ENCODE peak calls at places on chromosomes 6 and 20, in ten cellular contexts. J is prostate gland, B is T-cell, A is NCI-H2029 treated with DMSO at 0.1 percent for 48 hours, C is BJ, Y is fibroblast of the conjunctiva, W is astrocyte of the cerebellum, O is colonic mucosa, K is adrenal gland, G is AG04450. V is an unnamed sample.

GRCh38 chr6:140538926-140539325 is 1164.5 kb upstream of the CITED2 start:
- DNase-seq in J (no peak), B (no peak), A (no peak), C (no peak), Y (no peak), W (no peak), O (no peak), K (no peak), G (no peak), V (no peak)

GRCh38 chr20:64142546-64142945 is 21.7 kb upstream of the MYT1 start:
- DNase-seq in J (no peak), B (no peak), A (peak), C (no peak), Y (no peak), W (no peak), O (no peak), K (no peak), G (no peak), V (no peak)

GRCh38 chr20:53980101-53980500 is 90.3 kb downstream of the BCAS1 start:
- DNase-seq in J (no peak), B (no peak), A (no peak), C (no peak), Y (no peak), W (no peak), O (no peak), K (no peak), G (no peak), V (no peak)

GRCh38 chr20:14777571-14777970 is 440.2 kb upstream of the FLRT3 start:
- DNase-seq in J (no peak), B (no peak), A (no peak), C (no peak), Y (no peak), W (no peak), O (no peak), K (no peak), G (no peak), V (no peak)

GRCh38 chr6:146866731-146867414 is 268.1 kb downstream of the ADGB start:
- DNase-seq in J (no peak), B (no peak), A (no peak), C (no peak), Y (no peak), W (no peak), O (no peak), K (no peak), G (no peak), V (no peak)

GRCh38 chr20:32539063-32539816 is 45.9 kb downstream of the NOL4L start:
- DNase-seq in J (no peak), B (no peak), A (no peak), C (no peak), Y (no peak), W (no peak), O (peak), K (no peak), G (no peak), V (no peak)

GRCh38 chr20:56373942-56374341 is 15.2 kb downstream of the FAM210B start:
- DNase-seq in J (no peak), B (no peak), A (no peak), C (peak), Y (peak), W (peak), O (no peak), K (peak), G (peak), V (no peak)

GRCh38 chr6:150729188-150729748 is 129.6 kb downstream of the PLEKHG1 start:
- DNase-seq in J (no peak), B (no peak), A (no peak), C (no peak), Y (no peak), W (no peak), O (no peak), K (no peak), G (no peak), V (no peak)

GRCh38 chr6:43790031-43790430 is 20.0 kb downstream of the VEGFA start:
- DNase-seq in J (no peak), B (no peak), A (no peak), C (no peak), Y (peak), W (no peak), O (no peak), K (peak), G (no peak), V (no peak)

GRCh38 chr20:52494244-52494643 is 302.7 kb upstream of the ZFP64 start:
- DNase-seq in J (no peak), B (no peak), A (no peak), C (peak), Y (peak), W (peak), O (no peak), K (peak), G (peak), V (peak)

GRCh38 chr20:1390552-1391403 is 2.1 kb downstream of the FKBP1A start:
- DNase-seq in J (no peak), B (no peak), A (no peak), C (no peak), Y (no peak), W (no peak), O (peak), K (no peak), G (no peak), V (peak)

GRCh38 chr20:6381887-6382286 is 259.1 kb upstream of the FERMT1 start:
- DNase-seq in J (no peak), B (no peak), A (no peak), C (no peak), Y (no peak), W (no peak), O (no peak), K (no peak), G (peak), V (no peak)

GRCh38 chr20:10344953-10345352 is 89.1 kb downstream of the MKKS start:
- DNase-seq in J (no peak), B (no peak), A (no peak), C (no peak), Y (no peak), W (no peak), O (no peak), K (no peak), G (no peak), V (no peak)

GRCh38 chr6:16296061-16296670 is 57.8 kb downstream of the GMPR start:
- DNase-seq in J (no peak), B (no peak), A (no peak), C (no peak), Y (no peak), W (no peak), O (no peak), K (no peak), G (no peak), V (no peak)

GRCh38 chr20:32247957-32248497 is 29.4 kb upstream of the KIF3B start:
- DNase-seq in J (no peak), B (no peak), A (no peak), C (no peak), Y (no peak), W (no peak), O (no peak), K (no peak), G (no peak), V (no peak)

GRCh38 chr6:136822051-136822378 is 377 bp upstream of the PEX7 start:
- DNase-seq in J (peak), B (no peak), A (no peak), C (peak), Y (peak), W (peak), O (no peak), K (peak), G (no peak), V (no peak)

GRCh38 chr6:107712523-107713213 is 111.4 kb downstream of the SCML4 start:
- DNase-seq in J (no peak), B (no peak), A (no peak), C (no peak), Y (no peak), W (no peak), O (no peak), K (no peak), G (peak), V (no peak)

GRCh38 chr6:129494099-129494498 is 215.9 kb downstream of the ARHGAP18 start:
- DNase-seq in J (no peak), B (no peak), A (no peak), C (no peak), Y (no peak), W (no peak), O (no peak), K (no peak), G (no peak), V (no peak)

GRCh38 chr6:90087103-90087833 is 193.0 kb downstream of the GJA10 start:
- DNase-seq in J (no peak), B (no peak), A (no peak), C (peak), Y (no peak), W (no peak), O (no peak), K (no peak), G (no peak), V (no peak)

GRCh38 chr20:62409935-62410741 is 3.1 kb upstream of the CABLES2 start:
- DNase-seq in J (peak), B (peak), A (peak), C (no peak), Y (no peak), W (no peak), O (peak), K (peak), G (no peak), V (peak)

GRCh38 chr6:16901777-16902176 is 140.5 kb upstream of the ATXN1 start:
- DNase-seq in J (peak), B (no peak), A (no peak), C (peak), Y (peak), W (peak), O (peak), K (peak), G (no peak), V (peak)

GRCh38 chr20:60764328-60764727 is 487.7 kb upstream of the CDH4 start:
- DNase-seq in J (no peak), B (no peak), A (no peak), C (no peak), Y (no peak), W (no peak), O (no peak), K (no peak), G (no peak), V (no peak)

GRCh38 chr6:134376785-134377184 is 58.9 kb upstream of the SGK1 start:
- DNase-seq in J (no peak), B (no peak), A (no peak), C (no peak), Y (no peak), W (no peak), O (no peak), K (no peak), G (no peak), V (no peak)

GRCh38 chr20:353166-353565 is 6.3 kb downstream of the NRSN2 start:
- DNase-seq in J (no peak), B (no peak), A (no peak), C (no peak), Y (no peak), W (no peak), O (no peak), K (no peak), G (no peak), V (no peak)

GRCh38 chr6:110573537-110573936 is 97.1 kb upstream of the SLC22A16 start:
- DNase-seq in J (no peak), B (no peak), A (no peak), C (no peak), Y (no peak), W (no peak), O (no peak), K (no peak), G (no peak), V (no peak)

GRCh38 chr6:75893058-75893775 is 144.2 kb downstream of the MYO6 start:
- DNase-seq in J (no peak), B (no peak), A (peak), C (peak), Y (peak), W (peak), O (no peak), K (no peak), G (peak), V (no peak)

GRCh38 chr20:4102381-4102780 is 87.0 kb upstream of the RNF24 start:
- DNase-seq in J (no peak), B (no peak), A (no peak), C (no peak), Y (no peak), W (no peak), O (no peak), K (no peak), G (no peak), V (no peak)

GRCh38 chr20:41413169-41413568 is 46.6 kb upstream of the EMILIN3 start:
- DNase-seq in J (no peak), B (no peak), A (no peak), C (no peak), Y (no peak), W (no peak), O (no peak), K (no peak), G (no peak), V (no peak)

GRCh38 chr6:137892271-137892708 is 25.2 kb downstream of the TNFAIP3 start:
- DNase-seq in J (no peak), B (no peak), A (no peak), C (peak), Y (no peak), W (peak), O (no peak), K (no peak), G (peak), V (no peak)

GRCh38 chr6:139313229-139313628 is 21.4 kb upstream of the TXLNB start:
- DNase-seq in J (no peak), B (no peak), A (no peak), C (no peak), Y (no peak), W (no peak), O (no peak), K (no peak), G (no peak), V (no peak)

GRCh38 chr6:165013701-165014100 is 295.7 kb downstream of the C6orf118 start:
- DNase-seq in J (no peak), B (no peak), A (no peak), C (no peak), Y (no peak), W (no peak), O (no peak), K (no peak), G (no peak), V (no peak)

GRCh38 chr20:4571759-4572531 is 149.8 kb upstream of the PRND start:
- DNase-seq in J (no peak), B (no peak), A (no peak), C (no peak), Y (peak), W (no peak), O (no peak), K (no peak), G (no peak), V (no peak)

GRCh38 chr6:74277749-74278148 is 581.7 kb downstream of the CD109 start:
- DNase-seq in J (no peak), B (no peak), A (peak), C (no peak), Y (no peak), W (peak), O (no peak), K (no peak), G (no peak), V (no peak)

GRCh38 chr6:29827579-29828470 is at the start of gene HLA-G:
- DNase-seq in J (no peak), B (no peak), A (no peak), C (no peak), Y (no peak), W (no peak), O (peak), K (peak), G (no peak), V (no peak)

GRCh38 chr20:11387189-11387754 is 530.4 kb upstream of the BTBD3 start:
- DNase-seq in J (no peak), B (no peak), A (no peak), C (peak), Y (no peak), W (peak), O (no peak), K (peak), G (peak), V (no peak)

GRCh38 chr6:96907498-96907897 is 9.8 kb upstream of the NDUFAF4 start:
- DNase-seq in J (no peak), B (no peak), A (no peak), C (no peak), Y (no peak), W (no peak), O (no peak), K (no peak), G (no peak), V (no peak)